ENCODE peak calls at places on chromosome 6, in eight cellular contexts. W, D, Z, S, B, N, V and E are unnamed samples.

GRCh38 chr6:125201961-125202729 is 48.6 kb downstream of the TPD52L1 start:
- DNase-seq in B (no peak), D (peak; percentile 97), S (peak; percentile 96), W (peak; percentile 67), Z (peak; percentile 43), N (peak; percentile 90), V (peak; percentile 77), E (peak; percentile 69)

GRCh38 chr6:142968601-142969000 is 23.6 kb upstream of the HIVEP2 start:
- DNase-seq in N (no peak), S (no peak), V (no peak), B (no peak), D (no peak), Z (no peak), W (no peak), E (no peak)

GRCh38 chr6:134795696-134796095 is 154.2 kb downstream of the ALDH8A1 start:
- DNase-seq in S (no peak), D (no peak), W (no peak), V (no peak), B (no peak), Z (no peak), N (no peak), E (no peak)

GRCh38 chr6:114108119-114109002 is 137.4 kb upstream of the HDAC2 start:
- DNase-seq in Z (peak; percentile 89), D (peak; percentile 79), N (peak; percentile 47), V (peak; percentile 53), W (peak; percentile 66), B (peak; percentile 77), S (peak; percentile 78), E (peak; percentile 58)

GRCh38 chr6:149513915-149514314 is 29.1 kb upstream of the ZC3H12D start:
- DNase-seq in N (no peak), W (no peak), S (no peak), D (peak; percentile 17), V (no peak), B (no peak), Z (no peak), E (no peak)

GRCh38 chr6:136011475-136011874 is 160.0 kb downstream of the PDE7B start:
- DNase-seq in B (no peak), S (no peak), V (no peak), Z (no peak), D (peak; percentile 75), N (no peak), W (no peak), E (no peak)

GRCh38 chr6:99138445-99138844 is 190.7 kb upstream of the FBXL4 start:
- DNase-seq in N (no peak), B (no peak), D (no peak), V (no peak), W (no peak), S (no peak), Z (no peak), E (no peak)

GRCh38 chr6:11126876-11127275 is 15.4 kb upstream of the ERVFRD-1 start:
- DNase-seq in S (peak; percentile 56), D (no peak), Z (no peak), V (no peak), N (no peak), B (no peak), W (no peak), E (no peak)

GRCh38 chr6:20483902-20484497 is 50.3 kb upstream of the CDKAL1 start:
- DNase-seq in W (no peak), D (peak; percentile 65), S (no peak), Z (no peak), V (no peak), N (peak; percentile 12), B (no peak), E (no peak)

GRCh38 chr6:112296122-112296521 is 41.8 kb upstream of the LAMA4 start:
- DNase-seq in N (peak; percentile 68), W (no peak), S (peak; percentile 84), B (no peak), D (peak; percentile 74), Z (peak; percentile 41), V (peak; percentile 11), E (no peak)

GRCh38 chr6:40854592-40854991 is 184.4 kb downstream of the UNC5CL start:
- DNase-seq in B (no peak), Z (no peak), V (no peak), W (no peak), N (no peak), D (no peak), S (no peak), E (no peak)

DNA sequence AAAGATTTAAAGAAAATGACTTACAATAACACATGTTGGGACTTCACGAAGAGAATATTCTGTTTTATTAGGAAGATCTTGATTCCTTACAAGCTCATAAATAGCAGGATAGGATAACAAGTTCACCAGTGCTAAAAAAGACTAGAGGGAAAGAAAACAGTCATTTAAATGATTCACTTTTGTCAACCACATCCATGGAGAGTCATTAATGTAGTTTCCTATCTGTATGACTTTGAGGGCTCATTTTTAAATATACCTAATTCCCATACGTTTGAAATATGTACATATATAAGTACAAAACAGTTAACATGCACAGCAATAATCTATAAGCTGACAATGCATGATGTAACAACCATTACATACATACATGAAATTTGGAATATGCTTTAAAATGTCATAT is 111.1 kb downstream of the TBC1D32 start:
- DNase-seq in V (no peak), B (no peak), W (no peak), D (no peak), Z (no peak), N (no peak), S (no peak), E (no peak)
- TF ChIP-seq CTCF in V (no peak), B (no peak), W (no peak), D (no peak), Z (no peak), N (no peak), S (no peak), E (no peak)

GRCh38 chr6:117829594-117830319 is 77.3 kb upstream of the SLC35F1 start:
- DNase-seq in B (no peak), W (no peak), N (no peak), V (peak; percentile 36), S (peak; percentile 35), Z (no peak), D (peak; percentile 56), E (peak; percentile 10)
- TF ChIP-seq CTCF in B (no peak), W (no peak), N (peak; percentile 45), V (peak; percentile 32), S (peak; percentile 71), Z (no peak), D (peak; percentile 62), E (no peak)

DNA sequence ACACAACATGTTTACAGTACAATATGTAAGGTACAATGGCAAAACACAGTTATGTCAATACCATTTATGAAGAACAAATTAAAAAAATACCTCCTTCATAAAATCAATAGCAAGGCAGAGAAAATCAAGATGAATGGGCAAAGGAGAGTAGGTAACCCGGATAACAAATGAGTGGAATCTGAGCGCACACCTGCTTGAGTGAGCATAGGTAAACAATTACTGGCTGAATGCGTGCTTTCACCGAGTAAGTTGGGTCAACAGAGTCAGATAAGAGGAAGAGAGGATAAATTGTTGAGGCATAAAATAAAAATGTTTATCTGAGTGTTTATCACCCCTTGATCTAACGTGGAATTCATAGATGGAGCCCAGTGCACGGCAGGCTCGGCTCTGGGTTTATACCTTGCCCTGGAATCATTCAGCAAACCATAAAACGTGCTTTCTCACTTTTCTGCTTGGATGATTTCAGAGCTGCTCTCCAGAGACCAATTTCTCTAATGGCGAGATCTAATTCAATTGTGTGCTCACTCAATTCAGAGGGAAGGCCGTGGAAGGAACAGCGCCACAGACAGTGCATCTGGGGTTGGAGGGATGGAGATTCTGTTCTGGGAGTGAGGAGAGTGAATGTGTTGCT is 224.8 kb upstream of the MAP3K7 start:
- DNase-seq in B (no peak), N (no peak), D (no peak), V (no peak), Z (no peak), S (no peak), W (no peak), E (no peak)
- TF ChIP-seq CTCF in B (no peak), N (no peak), D (no peak), V (no peak), Z (no peak), S (no peak), W (no peak), E (no peak)

GRCh38 chr6:159464827-159465226 is 228.2 kb downstream of the SOD2 start:
- DNase-seq in V (no peak), S (no peak), B (no peak), N (no peak), D (no peak), Z (no peak), W (no peak), E (no peak)

GRCh38 chr6:159461266-159461665 is 231.8 kb downstream of the SOD2 start:
- DNase-seq in N (no peak), V (no peak), Z (no peak), B (no peak), W (no peak), S (no peak), D (peak; percentile 4), E (no peak)

GRCh38 chr6:159461998-159462397 is 231.0 kb downstream of the SOD2 start:
- DNase-seq in N (no peak), V (no peak), W (no peak), S (no peak), B (no peak), D (no peak), Z (no peak), E (no peak)

GRCh38 chr6:159462446-159462845 is 230.6 kb downstream of the SOD2 start:
- DNase-seq in V (no peak), D (no peak), Z (no peak), B (no peak), W (no peak), S (no peak), N (no peak), E (no peak)

GRCh38 chr6:159463440-159463839 is 229.6 kb downstream of the SOD2 start:
- DNase-seq in V (no peak), S (peak; percentile 5), B (no peak), D (peak; percentile 27), N (no peak), Z (no peak), W (no peak), E (no peak)
- TF ChIP-seq CTCF in V (no peak), S (peak; percentile 21), B (no peak), D (peak; percentile 33), N (peak; percentile 6), Z (no peak), W (no peak), E (no peak)

GRCh38 chr6:90274481-90275030 is 22.1 kb downstream of the BACH2 start:
- DNase-seq in S (no peak), W (no peak), N (no peak), Z (no peak), B (peak; percentile 77), D (no peak), V (no peak), E (no peak)
- TF ChIP-seq CTCF in S (peak; percentile 26), W (no peak), N (no peak), Z (no peak), B (no peak), D (no peak), V (no peak), E (no peak)

DNA sequence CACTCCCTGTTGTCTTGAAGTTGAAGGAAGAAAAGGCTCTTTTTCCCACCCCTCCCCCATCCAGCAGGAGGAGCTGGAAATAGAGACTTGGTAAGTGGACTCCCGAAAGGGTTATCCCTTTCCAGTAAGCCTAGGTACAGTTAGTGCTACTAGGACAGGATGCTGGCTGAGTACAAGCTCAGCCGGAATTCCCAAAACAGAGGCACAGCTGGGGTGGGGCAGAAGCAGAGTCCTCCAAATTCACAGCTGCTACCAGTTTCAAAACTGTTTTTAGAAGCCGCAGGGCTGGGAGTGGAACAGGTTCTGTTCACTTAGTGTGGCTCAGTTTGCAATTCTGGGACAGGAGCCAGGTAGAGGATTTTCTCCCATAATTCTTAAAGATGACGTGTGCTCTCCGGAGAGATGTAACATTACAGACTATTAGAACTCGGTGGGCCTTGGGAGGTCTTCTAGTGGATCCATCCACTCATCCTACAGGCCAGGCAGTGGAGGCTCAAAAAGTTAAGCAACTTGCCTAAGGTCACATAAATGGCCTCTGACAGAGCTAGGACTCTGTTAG is 19.0 kb upstream of the UTRN start:
- DNase-seq in B (peak; percentile 76), D (peak; percentile 92), N (peak; percentile 31), Z (peak; percentile 21), W (peak; percentile 82), S (peak; percentile 69), V (peak; percentile 84), E (peak; percentile 56)
- TF ChIP-seq CTCF in B (no peak), D (no peak), N (no peak), Z (no peak), W (no peak), S (no peak), V (no peak), E (no peak)